ENCODE peak calls at places on chromosomes 16 and 17, in eight cellular contexts. One of them, this sample, is unnamed.

GRCh38 chr16:20867585-20867984 is 32.6 kb downstream of the DCUN1D3 start:
- DNase-seq in activated T-cell treated with anti-CD3 and anti-CD28 coated beads for 24 hours: no peak
- DNase-seq in body of pancreas: no peak
- DNase-seq in amniotic epithelial cell: peak
- DNase-seq in activated CD8-positive, alpha-beta memory T cell treated with anti-CD3 and anti-CD28 coated beads for 1 hour: no peak
- DNase-seq in Daoy: peak
- DNase-seq in neural crest cell: no peak
- DNase-seq in kidney glomerular epithelial cell: no peak
- DNase-seq in this sample: no peak

GRCh38 chr17:79668344-79669250 is 57.7 kb upstream of the RBFOX3 start:
- DNase-seq in Daoy: no peak
- DNase-seq in amniotic epithelial cell: no peak
- DNase-seq in activated T-cell treated with anti-CD3 and anti-CD28 coated beads for 24 hours: no peak
- DNase-seq in activated CD8-positive, alpha-beta memory T cell treated with anti-CD3 and anti-CD28 coated beads for 1 hour: no peak
- DNase-seq in neural crest cell: no peak
- DNase-seq in body of pancreas: no peak
- DNase-seq in kidney glomerular epithelial cell: no peak
- DNase-seq in this sample: no peak

GRCh38 chr17:351436-351713 is 1.2 kb downstream of the RPH3AL start:
- DNase-seq in body of pancreas: no peak
- DNase-seq in kidney glomerular epithelial cell: no peak
- DNase-seq in activated T-cell treated with anti-CD3 and anti-CD28 coated beads for 24 hours: no peak
- DNase-seq in activated CD8-positive, alpha-beta memory T cell treated with anti-CD3 and anti-CD28 coated beads for 1 hour: no peak
- DNase-seq in neural crest cell: no peak
- DNase-seq in amniotic epithelial cell: no peak
- DNase-seq in Daoy: no peak
- DNase-seq in this sample: no peak

GRCh38 chr17:79924639-79924976 is 85.4 kb upstream of the CBX4 start:
- DNase-seq in activated T-cell treated with anti-CD3 and anti-CD28 coated beads for 24 hours: no peak
- DNase-seq in Daoy: no peak
- DNase-seq in neural crest cell: no peak
- DNase-seq in amniotic epithelial cell: no peak
- DNase-seq in kidney glomerular epithelial cell: no peak
- DNase-seq in body of pancreas: no peak
- DNase-seq in activated CD8-positive, alpha-beta memory T cell treated with anti-CD3 and anti-CD28 coated beads for 1 hour: no peak
- DNase-seq in this sample: no peak

GRCh38 chr17:17691468-17692263 is 10.4 kb downstream of the RAI1 start:
- DNase-seq in neural crest cell: no peak
- DNase-seq in amniotic epithelial cell: no peak
- DNase-seq in kidney glomerular epithelial cell: no peak
- DNase-seq in activated CD8-positive, alpha-beta memory T cell treated with anti-CD3 and anti-CD28 coated beads for 1 hour: no peak
- DNase-seq in body of pancreas: no peak
- DNase-seq in Daoy: peak
- DNase-seq in activated T-cell treated with anti-CD3 and anti-CD28 coated beads for 24 hours: no peak
- DNase-seq in this sample: no peak

GRCh38 chr17:7523033-7523432 is 25.8 kb upstream of the TNFSF12 start:
- DNase-seq in amniotic epithelial cell: peak
- DNase-seq in neural crest cell: peak
- DNase-seq in activated T-cell treated with anti-CD3 and anti-CD28 coated beads for 24 hours: peak
- DNase-seq in body of pancreas: no peak
- DNase-seq in activated CD8-positive, alpha-beta memory T cell treated with anti-CD3 and anti-CD28 coated beads for 1 hour: no peak
- DNase-seq in Daoy: peak
- DNase-seq in kidney glomerular epithelial cell: no peak
- DNase-seq in this sample: no peak

GRCh38 chr16:85722497-85722896 is 28.4 kb downstream of the C16orf74 start:
- DNase-seq in amniotic epithelial cell: no peak
- DNase-seq in Daoy: no peak
- DNase-seq in body of pancreas: no peak
- DNase-seq in neural crest cell: peak
- DNase-seq in activated T-cell treated with anti-CD3 and anti-CD28 coated beads for 24 hours: no peak
- DNase-seq in activated CD8-positive, alpha-beta memory T cell treated with anti-CD3 and anti-CD28 coated beads for 1 hour: no peak
- DNase-seq in kidney glomerular epithelial cell: no peak
- DNase-seq in this sample: no peak

GRCh38 chr17:51435641-51436091 is 175.3 kb downstream of the UTP18 start:
- DNase-seq in Daoy: peak
- DNase-seq in amniotic epithelial cell: no peak
- DNase-seq in body of pancreas: peak
- DNase-seq in activated T-cell treated with anti-CD3 and anti-CD28 coated beads for 24 hours: no peak
- DNase-seq in neural crest cell: peak
- DNase-seq in kidney glomerular epithelial cell: no peak
- DNase-seq in activated CD8-positive, alpha-beta memory T cell treated with anti-CD3 and anti-CD28 coated beads for 1 hour: no peak
- DNase-seq in this sample: peak

GRCh38 chr16:89315791-89316581 is 98.5 kb downstream of the ZNF778 start:
- DNase-seq in Daoy: peak
- DNase-seq in kidney glomerular epithelial cell: peak
- DNase-seq in neural crest cell: no peak
- DNase-seq in amniotic epithelial cell: peak
- DNase-seq in activated CD8-positive, alpha-beta memory T cell treated with anti-CD3 and anti-CD28 coated beads for 1 hour: peak
- DNase-seq in body of pancreas: no peak
- DNase-seq in activated T-cell treated with anti-CD3 and anti-CD28 coated beads for 24 hours: peak
- DNase-seq in this sample: no peak

GRCh38 chr16:81376880-81377279 is 62.1 kb downstream of the GAN start:
- DNase-seq in body of pancreas: no peak
- DNase-seq in Daoy: peak
- DNase-seq in kidney glomerular epithelial cell: peak
- DNase-seq in activated CD8-positive, alpha-beta memory T cell treated with anti-CD3 and anti-CD28 coated beads for 1 hour: peak
- DNase-seq in activated T-cell treated with anti-CD3 and anti-CD28 coated beads for 24 hours: peak
- DNase-seq in amniotic epithelial cell: peak
- DNase-seq in neural crest cell: no peak
- DNase-seq in this sample: no peak

GRCh38 chr17:16052486-16052885 is 52.9 kb downstream of the TTC19 start:
- DNase-seq in activated T-cell treated with anti-CD3 and anti-CD28 coated beads for 24 hours: no peak
- DNase-seq in amniotic epithelial cell: peak
- DNase-seq in activated CD8-positive, alpha-beta memory T cell treated with anti-CD3 and anti-CD28 coated beads for 1 hour: no peak
- DNase-seq in kidney glomerular epithelial cell: no peak
- DNase-seq in body of pancreas: no peak
- DNase-seq in Daoy: no peak
- DNase-seq in neural crest cell: no peak
- DNase-seq in this sample: no peak

GRCh38 chr16:85365120-85365519 is 248.0 kb upstream of the GSE1 start:
- DNase-seq in activated CD8-positive, alpha-beta memory T cell treated with anti-CD3 and anti-CD28 coated beads for 1 hour: no peak
- DNase-seq in body of pancreas: no peak
- DNase-seq in kidney glomerular epithelial cell: no peak
- DNase-seq in amniotic epithelial cell: no peak
- DNase-seq in Daoy: no peak
- DNase-seq in neural crest cell: no peak
- DNase-seq in activated T-cell treated with anti-CD3 and anti-CD28 coated beads for 24 hours: no peak
- DNase-seq in this sample: no peak

GRCh38 chr17:67218385-67218950 is 26.5 kb downstream of the HELZ start:
- DNase-seq in kidney glomerular epithelial cell: peak
- DNase-seq in Daoy: no peak
- DNase-seq in body of pancreas: no peak
- DNase-seq in activated T-cell treated with anti-CD3 and anti-CD28 coated beads for 24 hours: no peak
- DNase-seq in amniotic epithelial cell: peak
- DNase-seq in activated CD8-positive, alpha-beta memory T cell treated with anti-CD3 and anti-CD28 coated beads for 1 hour: no peak
- DNase-seq in neural crest cell: no peak
- DNase-seq in this sample: no peak